ENCODE peak calls at places on chromosomes 7 and 10, in five cellular contexts. N is mucosa of descending colon, X is GM04504, B is NCI-H1105 treated with DMSO at 0.1 percent for 48 hours, H is ecto neural progenitor cell. D is an unnamed sample.

GRCh38 chr10:132131581-132132250 is 55.0 kb upstream of the DPYSL4 start:
- DNase-seq in H (no peak), B (no peak), N (peak), X (no peak), D (no peak)

GRCh38 chr10:118763202-118763988 is 8.6 kb upstream of the CACUL1 start:
- DNase-seq in B (peak), N (no peak), H (no peak), X (no peak), D (no peak)

GRCh38 chr7:97503367-97504094 is 228.4 kb upstream of the TAC1 start:
- DNase-seq in B (no peak), N (no peak), X (no peak), H (no peak), D (no peak)

GRCh38 chr7:20509892-20510645 is 105.4 kb upstream of the ABCB5 start:
- DNase-seq in H (no peak), N (no peak), B (no peak), X (no peak), D (no peak)

GRCh38 chr7:137772748-137773147 is 74.0 kb downstream of the DGKI start:
- DNase-seq in N (no peak), X (peak), H (no peak), B (no peak), D (no peak)

GRCh38 chr7:124459101-124460052 is 306.2 kb downstream of the GPR37 start:
- DNase-seq in N (no peak), H (no peak), X (peak), B (no peak), D (no peak)

GRCh38 chr10:24898501-24898900 is 53.9 kb downstream of the PRTFDC1 start:
- DNase-seq in N (no peak), X (no peak), H (no peak), B (no peak), D (no peak)

GRCh38 chr10:88938039-88938438 is 14.5 kb downstream of the ACTA2 start:
- DNase-seq in X (no peak), H (no peak), N (no peak), B (no peak), D (no peak)

GRCh38 chr10:28810062-28810870 is 132.9 kb downstream of the BAMBI start:
- DNase-seq in X (peak), H (no peak), B (no peak), N (no peak), D (no peak)

D was measured in NCI-H1694 treated with DMSO at 0.1 percent for 48 hours.